ENCODE peak calls at places on chromosomes 2 and 18, in nine cellular contexts. One of them, this sample, is unnamed.

GRCh38 chr18:12645751-12646203 is 12.1 kb downstream of the SPIRE1 start:
- DNase-seq in GM12864: no peak
- DNase-seq in MCF 10A: no peak
- DNase-seq in osteocyte: no peak
- DNase-seq in astrocyte of the spinal cord: no peak
- DNase-seq in fibroblast of the aortic adventitia: peak
- DNase-seq in body of pancreas: peak
- DNase-seq in endothelial cell: no peak
- DNase-seq in psoas muscle: peak
- DNase-seq in this sample: no peak

GRCh38 chr2:19357383-19358241 is 811 bp downstream of the OSR1 start:
- DNase-seq in GM12864: no peak
- DNase-seq in MCF 10A: no peak
- DNase-seq in osteocyte: peak
- DNase-seq in astrocyte of the spinal cord: peak
- DNase-seq in fibroblast of the aortic adventitia: peak
- DNase-seq in body of pancreas: no peak
- DNase-seq in endothelial cell: no peak
- DNase-seq in psoas muscle: no peak
- DNase-seq in this sample: peak

GRCh38 chr2:97660775-97661417 is 2.9 kb downstream of the ACTR1B start:
- DNase-seq in GM12864: no peak
- DNase-seq in MCF 10A: no peak
- DNase-seq in osteocyte: no peak
- DNase-seq in astrocyte of the spinal cord: peak
- DNase-seq in fibroblast of the aortic adventitia: no peak
- DNase-seq in body of pancreas: no peak
- DNase-seq in endothelial cell: no peak
- DNase-seq in psoas muscle: no peak
- DNase-seq in this sample: peak

GRCh38 chr2:96601382-96602292 is 36.5 kb downstream of the KANSL3 start:
- DNase-seq in GM12864: no peak
- DNase-seq in MCF 10A: no peak
- DNase-seq in osteocyte: no peak
- DNase-seq in astrocyte of the spinal cord: no peak
- DNase-seq in fibroblast of the aortic adventitia: no peak
- DNase-seq in body of pancreas: peak
- DNase-seq in endothelial cell: no peak
- DNase-seq in psoas muscle: no peak
- DNase-seq in this sample: no peak

GRCh38 chr2:23456881-23457760 is 72.1 kb downstream of the KLHL29 start:
- DNase-seq in GM12864: no peak
- DNase-seq in MCF 10A: no peak
- DNase-seq in osteocyte: peak
- DNase-seq in astrocyte of the spinal cord: no peak
- DNase-seq in fibroblast of the aortic adventitia: peak
- DNase-seq in body of pancreas: no peak
- DNase-seq in endothelial cell: no peak
- DNase-seq in psoas muscle: no peak
- DNase-seq in this sample: no peak

GRCh38 chr18:56148373-56148772 is 490.0 kb downstream of the TXNL1 start:
- DNase-seq in GM12864: no peak
- DNase-seq in MCF 10A: peak
- DNase-seq in osteocyte: no peak
- DNase-seq in astrocyte of the spinal cord: peak
- DNase-seq in fibroblast of the aortic adventitia: peak
- DNase-seq in body of pancreas: no peak
- DNase-seq in endothelial cell: no peak
- DNase-seq in psoas muscle: no peak
- DNase-seq in this sample: no peak

GRCh38 chr2:186995092-186995491 is 146.1 kb upstream of the ZSWIM2 start:
- DNase-seq in GM12864: no peak
- DNase-seq in MCF 10A: peak
- DNase-seq in osteocyte: no peak
- DNase-seq in astrocyte of the spinal cord: peak
- DNase-seq in fibroblast of the aortic adventitia: peak
- DNase-seq in body of pancreas: no peak
- DNase-seq in endothelial cell: no peak
- DNase-seq in psoas muscle: no peak
- DNase-seq in this sample: no peak

GRCh38 chr18:22783245-22783644 is 149.9 kb upstream of the RBBP8 start:
- DNase-seq in GM12864: no peak
- DNase-seq in MCF 10A: no peak
- DNase-seq in osteocyte: no peak
- DNase-seq in astrocyte of the spinal cord: no peak
- DNase-seq in fibroblast of the aortic adventitia: no peak
- DNase-seq in body of pancreas: no peak
- DNase-seq in endothelial cell: no peak
- DNase-seq in psoas muscle: no peak
- DNase-seq in this sample: no peak

DNA sequence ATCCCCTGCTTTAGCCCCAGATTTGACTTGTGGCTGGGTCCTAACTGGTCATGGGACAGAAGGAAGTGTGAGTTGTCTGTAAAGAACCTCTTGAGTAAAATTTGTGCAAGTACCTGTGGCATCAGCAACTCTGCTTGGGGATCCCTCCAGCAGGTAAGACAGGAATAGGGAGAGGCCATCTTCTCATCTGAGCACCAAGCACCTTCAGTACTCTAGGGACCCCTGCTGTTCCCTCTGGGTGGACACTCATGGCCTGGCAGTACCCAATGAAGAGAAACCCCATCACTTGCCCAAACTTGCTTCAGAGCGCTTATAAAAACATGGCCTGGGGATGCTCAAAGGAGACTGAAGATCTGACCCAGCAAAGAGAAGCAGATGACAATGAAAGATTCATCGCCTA is 297.8 kb downstream of the SP3 start:
- DNase-seq in GM12864: no peak
- DNase-seq in MCF 10A: peak
- DNase-seq in osteocyte: no peak
- DNase-seq in astrocyte of the spinal cord: no peak
- DNase-seq in fibroblast of the aortic adventitia: no peak
- DNase-seq in body of pancreas: no peak
- DNase-seq in endothelial cell: no peak
- DNase-seq in psoas muscle: no peak
- DNase-seq in this sample: no peak
- TF ChIP-seq CTCF in GM12864: no peak
- TF ChIP-seq CTCF in MCF 10A: peak
- TF ChIP-seq CTCF in osteocyte: no peak
- TF ChIP-seq CTCF in astrocyte of the spinal cord: peak
- TF ChIP-seq CTCF in fibroblast of the aortic adventitia: peak
- TF ChIP-seq CTCF in body of pancreas: no peak
- TF ChIP-seq CTCF in endothelial cell: no peak
- TF ChIP-seq CTCF in psoas muscle: peak
- TF ChIP-seq CTCF in this sample: no peak

GRCh38 chr2:85890522-85891176 is 1.9 kb upstream of the ST3GAL5 start:
- DNase-seq in GM12864: no peak
- DNase-seq in MCF 10A: no peak
- DNase-seq in osteocyte: no peak
- DNase-seq in astrocyte of the spinal cord: no peak
- DNase-seq in fibroblast of the aortic adventitia: no peak
- DNase-seq in body of pancreas: no peak
- DNase-seq in endothelial cell: no peak
- DNase-seq in psoas muscle: no peak
- DNase-seq in this sample: no peak

GRCh38 chr2:85887566-85888019 is 1.2 kb downstream of the ST3GAL5 start:
- DNase-seq in GM12864: no peak
- DNase-seq in MCF 10A: no peak
- DNase-seq in osteocyte: no peak
- DNase-seq in astrocyte of the spinal cord: peak
- DNase-seq in fibroblast of the aortic adventitia: peak
- DNase-seq in body of pancreas: peak
- DNase-seq in endothelial cell: peak
- DNase-seq in psoas muscle: peak
- DNase-seq in this sample: peak

GRCh38 chr2:85889648-85890281 is 975 bp upstream of the ST3GAL5 start:
- DNase-seq in GM12864: no peak
- DNase-seq in MCF 10A: no peak
- DNase-seq in osteocyte: no peak
- DNase-seq in astrocyte of the spinal cord: peak
- DNase-seq in fibroblast of the aortic adventitia: no peak
- DNase-seq in body of pancreas: peak
- DNase-seq in endothelial cell: no peak
- DNase-seq in psoas muscle: peak
- DNase-seq in this sample: no peak

GRCh38 chr2:85888020-85888744 is 608 bp downstream of the ST3GAL5 start:
- DNase-seq in GM12864: no peak
- DNase-seq in MCF 10A: no peak
- DNase-seq in osteocyte: no peak
- DNase-seq in astrocyte of the spinal cord: no peak
- DNase-seq in fibroblast of the aortic adventitia: peak
- DNase-seq in body of pancreas: peak
- DNase-seq in endothelial cell: peak
- DNase-seq in psoas muscle: peak
- DNase-seq in this sample: peak

GRCh38 chr2:85888745-85889647 is at the start of gene ST3GAL5:
- DNase-seq in GM12864: peak
- DNase-seq in MCF 10A: peak
- DNase-seq in osteocyte: peak
- DNase-seq in astrocyte of the spinal cord: peak
- DNase-seq in fibroblast of the aortic adventitia: peak
- DNase-seq in body of pancreas: peak
- DNase-seq in endothelial cell: peak
- DNase-seq in psoas muscle: peak
- DNase-seq in this sample: peak
- TF ChIP-seq CTCF in GM12864: peak
- TF ChIP-seq CTCF in MCF 10A: peak
- TF ChIP-seq CTCF in osteocyte: peak
- TF ChIP-seq CTCF in astrocyte of the spinal cord: peak
- TF ChIP-seq CTCF in fibroblast of the aortic adventitia: peak
- TF ChIP-seq CTCF in body of pancreas: peak
- TF ChIP-seq CTCF in endothelial cell: peak
- TF ChIP-seq CTCF in psoas muscle: peak
- TF ChIP-seq CTCF in this sample: peak

GRCh38 chr2:21104030-21104660 is 19.6 kb upstream of the TDRD15 start:
- DNase-seq in GM12864: no peak
- DNase-seq in MCF 10A: no peak
- DNase-seq in osteocyte: no peak
- DNase-seq in astrocyte of the spinal cord: no peak
- DNase-seq in fibroblast of the aortic adventitia: no peak
- DNase-seq in body of pancreas: no peak
- DNase-seq in endothelial cell: no peak
- DNase-seq in psoas muscle: no peak
- DNase-seq in this sample: no peak

GRCh38 chr2:21099281-21099907 is 24.4 kb upstream of the TDRD15 start:
- DNase-seq in GM12864: no peak
- DNase-seq in MCF 10A: no peak
- DNase-seq in osteocyte: no peak
- DNase-seq in astrocyte of the spinal cord: no peak
- DNase-seq in fibroblast of the aortic adventitia: no peak
- DNase-seq in body of pancreas: no peak
- DNase-seq in endothelial cell: no peak
- DNase-seq in psoas muscle: no peak
- DNase-seq in this sample: no peak

GRCh38 chr2:21102356-21102755 is 21.4 kb upstream of the TDRD15 start:
- DNase-seq in GM12864: no peak
- DNase-seq in MCF 10A: no peak
- DNase-seq in osteocyte: no peak
- DNase-seq in astrocyte of the spinal cord: no peak
- DNase-seq in fibroblast of the aortic adventitia: no peak
- DNase-seq in body of pancreas: no peak
- DNase-seq in endothelial cell: no peak
- DNase-seq in psoas muscle: no peak
- DNase-seq in this sample: no peak

GRCh38 chr2:21098294-21098693 is 25.5 kb upstream of the TDRD15 start:
- DNase-seq in GM12864: no peak
- DNase-seq in MCF 10A: no peak
- DNase-seq in osteocyte: no peak
- DNase-seq in astrocyte of the spinal cord: no peak
- DNase-seq in fibroblast of the aortic adventitia: no peak
- DNase-seq in body of pancreas: no peak
- DNase-seq in endothelial cell: no peak
- DNase-seq in psoas muscle: no peak
- DNase-seq in this sample: no peak

DNA sequence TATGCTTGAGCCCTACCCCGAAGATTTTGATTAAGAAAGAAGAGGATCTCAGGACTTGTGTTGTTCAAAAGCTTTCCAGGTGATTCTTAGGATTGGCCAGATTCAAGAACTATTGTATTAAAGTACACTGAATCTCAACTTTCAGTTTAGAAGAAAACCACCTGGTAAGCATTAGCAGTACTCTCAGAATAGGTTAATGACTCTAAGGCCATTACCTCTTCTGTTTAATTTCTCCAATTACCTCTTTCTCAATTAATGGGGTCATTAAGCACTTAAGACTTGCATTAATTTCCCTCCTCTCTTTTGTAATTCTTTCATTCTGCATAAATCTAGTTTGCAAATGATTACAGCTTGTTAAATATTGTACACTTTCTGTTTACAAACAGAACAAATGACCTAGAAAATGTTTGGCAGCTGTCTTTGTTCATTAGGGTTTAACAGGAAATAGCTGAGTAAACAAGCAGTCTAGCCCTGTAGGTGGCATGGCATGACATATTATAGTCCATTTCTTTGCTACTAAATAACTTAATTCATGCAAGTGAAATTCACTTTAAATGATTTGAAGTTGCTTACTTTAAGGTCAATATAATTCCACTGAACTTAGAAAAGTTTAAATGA is 20.4 kb upstream of the TDRD15 start:
- DNase-seq in GM12864: no peak
- DNase-seq in MCF 10A: no peak
- DNase-seq in osteocyte: no peak
- DNase-seq in astrocyte of the spinal cord: no peak
- DNase-seq in fibroblast of the aortic adventitia: no peak
- DNase-seq in body of pancreas: no peak
- DNase-seq in endothelial cell: no peak
- DNase-seq in psoas muscle: no peak
- DNase-seq in this sample: no peak
- TF ChIP-seq CTCF in GM12864: no peak
- TF ChIP-seq CTCF in MCF 10A: no peak
- TF ChIP-seq CTCF in osteocyte: no peak
- TF ChIP-seq CTCF in astrocyte of the spinal cord: no peak
- TF ChIP-seq CTCF in fibroblast of the aortic adventitia: no peak
- TF ChIP-seq CTCF in body of pancreas: no peak
- TF ChIP-seq CTCF in endothelial cell: no peak
- TF ChIP-seq CTCF in psoas muscle: no peak
- TF ChIP-seq CTCF in this sample: no peak

DNA sequence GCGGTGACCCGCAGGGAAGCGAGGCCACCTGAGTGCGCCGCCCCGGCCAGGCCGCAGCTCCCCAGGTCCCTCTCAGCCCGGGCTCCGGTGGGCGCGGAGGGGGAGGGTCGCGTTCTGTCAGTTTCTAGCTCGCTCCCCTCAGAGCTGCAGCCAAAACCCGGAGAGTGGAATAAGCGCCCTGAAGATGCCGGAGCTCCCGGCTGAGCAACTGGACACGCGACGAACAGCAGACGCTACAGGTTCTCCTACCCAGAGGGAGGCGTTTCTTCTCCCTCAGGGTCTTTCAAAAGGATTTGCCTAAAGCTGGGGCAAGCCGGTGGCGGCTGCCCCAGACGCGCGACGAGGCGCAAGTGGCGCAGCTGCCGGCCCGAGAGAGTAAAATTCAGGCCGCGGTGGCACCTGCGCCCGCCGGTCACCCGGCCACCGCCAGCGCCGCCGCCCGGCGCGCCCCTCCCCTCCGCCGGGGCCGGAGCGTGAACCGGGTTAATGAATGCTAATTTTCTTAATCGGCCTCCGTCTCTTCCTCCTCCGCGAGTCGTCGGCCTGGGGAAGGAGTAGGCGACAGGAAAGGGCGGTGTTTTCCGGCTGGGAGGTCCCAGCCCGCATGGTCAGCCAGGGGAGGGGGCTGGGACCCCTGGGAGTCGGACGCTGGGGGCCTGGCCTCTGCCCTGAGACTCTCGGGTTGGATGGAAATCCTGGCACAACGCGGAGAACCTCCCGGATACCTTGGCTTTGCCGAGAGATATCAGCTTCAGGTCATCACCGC is 845 bp upstream of the CDC42EP3 start:
- DNase-seq in GM12864: peak
- DNase-seq in MCF 10A: peak
- DNase-seq in osteocyte: peak
- DNase-seq in astrocyte of the spinal cord: peak
- DNase-seq in fibroblast of the aortic adventitia: peak
- DNase-seq in body of pancreas: peak
- DNase-seq in endothelial cell: peak
- DNase-seq in psoas muscle: peak
- DNase-seq in this sample: peak
- TF ChIP-seq CTCF in GM12864: no peak
- TF ChIP-seq CTCF in MCF 10A: no peak
- TF ChIP-seq CTCF in osteocyte: no peak
- TF ChIP-seq CTCF in astrocyte of the spinal cord: no peak
- TF ChIP-seq CTCF in fibroblast of the aortic adventitia: no peak
- TF ChIP-seq CTCF in body of pancreas: no peak
- TF ChIP-seq CTCF in endothelial cell: no peak
- TF ChIP-seq CTCF in psoas muscle: no peak
- TF ChIP-seq CTCF in this sample: no peak

This sample was measured in GM13977.